ENCODE peak calls at places on chromosome 7, in ten cellular contexts. X is HAP-1, E is neuronal stem cell, Y is fibroblast of lung, V is heart left ventricle, Z is PC-3, G is BE2C, C is psoas muscle, F is SK-N-SH, Q is IMR-90. O is an unnamed sample. For H3K36me3 and H3K27me3, the result is how much of the 10 kb centered on the place peaks cover.

GRCh38 chr7:108347616-108348015 is 108.6 kb downstream of the NRCAM start:
- DNase-seq in V (no peak), G (no peak), Q (peak), C (no peak), F (no peak), Z (peak), E (peak), X (peak), Y (peak), O (peak)

GRCh38 chr7:98669417-98670015 is 52.4 kb downstream of the NPTX2 start:
- DNase-seq in V (no peak), Y (no peak), F (peak), C (no peak), Z (no peak), X (no peak), E (no peak), Q (no peak), G (no peak), O (no peak)

GRCh38 chr7:20870977-20871376 is 84.3 kb upstream of the SP8 start:
- DNase-seq in C (no peak), V (no peak), E (no peak), Y (no peak), Q (no peak), Z (no peak), X (no peak), G (no peak), F (no peak), O (no peak)

GRCh38 chr7:10412426-10413019 is 561.1 kb upstream of the PHF14 start:
- DNase-seq in C (no peak), G (peak), Y (peak), Q (peak), V (no peak), Z (peak), E (peak), F (peak), X (peak), O (no peak)

GRCh38 chr7:120733143-120733542 is 124.8 kb downstream of the TSPAN12 start:
- DNase-seq in Z (peak), E (no peak), Y (peak), Q (peak), X (no peak), F (no peak), C (no peak), V (no peak), G (no peak), O (no peak)

GRCh38 chr7:149304006-149304405 is 42.0 kb downstream of the ZNF783 start:
- DNase-seq in G (no peak), Z (no peak), V (no peak), Q (no peak), Y (no peak), F (no peak), C (no peak), E (no peak), X (no peak), O (no peak)

GRCh38 chr7:158863611-158864506 is 7.5 kb downstream of the DYNC2I1 start:
- DNase-seq in Z (peak), G (peak), V (peak), F (peak), Q (peak), Y (peak), X (peak), C (peak), E (no peak), O (peak)

GRCh38 chr7:123024989-123025758 is 29.7 kb upstream of the TAS2R16 start:
- DNase-seq in Y (peak), G (no peak), V (no peak), E (no peak), C (no peak), Q (no peak), Z (peak), F (no peak), X (no peak), O (no peak)

GRCh38 chr7:73451780-73452398 is 18.3 kb downstream of the FZD9 start:
- DNase-seq in C (no peak), X (no peak), E (peak), F (peak), Y (peak), Q (peak), Z (peak), G (no peak), V (no peak), O (peak)

DNA sequence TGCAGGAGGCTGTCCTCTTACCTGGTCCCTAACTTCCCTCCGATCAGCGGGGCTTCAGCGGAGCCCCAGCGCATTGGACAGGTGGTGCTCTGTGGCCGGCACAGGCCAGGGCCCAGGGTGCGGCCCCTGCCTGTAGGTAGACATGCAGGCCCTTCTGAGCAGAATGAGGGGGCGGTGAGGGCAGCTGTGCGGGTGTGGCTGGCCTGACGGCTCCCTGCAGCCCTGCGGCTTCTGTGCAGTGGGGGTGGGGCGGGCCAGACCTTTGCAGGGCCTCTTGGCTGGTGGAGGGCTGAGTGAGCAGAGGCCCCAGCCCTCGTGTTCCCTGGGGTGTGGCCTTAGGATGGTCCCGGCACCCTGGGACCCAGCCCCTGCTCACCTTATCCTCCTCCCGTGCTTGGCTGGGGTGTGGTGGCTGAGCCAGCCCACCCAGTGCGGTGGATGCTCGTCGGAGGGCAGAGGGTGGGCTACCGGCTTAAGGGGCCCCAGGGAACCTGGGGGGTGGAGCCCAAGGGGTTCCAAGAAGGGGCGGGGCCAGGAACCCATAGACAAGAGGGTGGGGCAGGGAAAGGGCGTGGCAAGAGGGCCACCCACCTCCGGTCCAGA is 175.2 kb upstream of the TNRC18 start:
- DNase-seq in Q (no peak), C (no peak), Z (no peak), Y (peak), G (peak), F (peak), V (no peak), X (peak), E (no peak), O (peak)
- H3K4me3 ChIP-seq in Q (no peak), C (no peak), Z (no peak), Y (no peak), G (peak), F (no peak), V (no peak), X (peak), E (no peak), O (no peak)

GRCh38 chr7:127379642-127380041 is 12.9 kb downstream of the ZNF800 start:
- DNase-seq in Q (no peak), Z (no peak), E (no peak), X (no peak), V (no peak), F (no peak), Y (no peak), C (no peak), G (no peak), O (no peak)

GRCh38 chr7:127378537-127378936 is 14.0 kb downstream of the ZNF800 start:
- DNase-seq in X (no peak), E (no peak), Q (no peak), Z (no peak), G (no peak), C (no peak), V (no peak), Y (no peak), F (no peak), O (no peak)

GRCh38 chr7:127383123-127383835 is 9.2 kb downstream of the ZNF800 start:
- DNase-seq in Z (peak), V (no peak), F (no peak), Y (peak), G (no peak), C (no peak), Q (peak), E (no peak), X (no peak), O (peak)

GRCh38 chr7:127382301-127383085 is 10.0 kb downstream of the ZNF800 start:
- DNase-seq in F (no peak), V (no peak), G (no peak), C (no peak), E (no peak), X (no peak), Y (no peak), Z (no peak), Q (no peak), O (no peak)

GRCh38 chr7:127380479-127380878 is 12.0 kb downstream of the ZNF800 start:
- DNase-seq in G (no peak), X (no peak), F (no peak), V (no peak), Y (no peak), Z (no peak), E (no peak), C (no peak), Q (no peak), O (no peak)
- H3K36me3 ChIP-seq in G (under half), X (under half), F (half or more), V (under half), Y (under half), Z (under half), E (under half), C (under half), Q (under half), O (under half)

GRCh38 chr7:27238979-27239779 is 3.4 kb upstream of the EVX1 start:
- DNase-seq in Q (no peak), C (no peak), E (no peak), F (peak), G (no peak), Y (no peak), V (no peak), Z (no peak), X (no peak), O (peak)

GRCh38 chr7:27237735-27238334 is 4.8 kb upstream of the EVX1 start:
- DNase-seq in X (no peak), Y (peak), Z (peak), V (no peak), Q (peak), E (no peak), F (no peak), G (no peak), C (no peak), O (no peak)

GRCh38 chr7:27236053-27236410 is 6.6 kb upstream of the EVX1 start:
- DNase-seq in E (no peak), V (no peak), Z (no peak), G (no peak), X (no peak), Y (no peak), F (no peak), Q (no peak), C (no peak), O (no peak)

GRCh38 chr7:27239780-27240731 is 2.5 kb upstream of the EVX1 start:
- DNase-seq in F (no peak), Y (no peak), E (no peak), Z (no peak), C (no peak), G (no peak), V (no peak), Q (no peak), X (no peak), O (no peak)

GRCh38 chr7:27235387-27236052 is 7.1 kb upstream of the EVX1 start:
- DNase-seq in V (no peak), Y (peak), G (peak), C (no peak), Q (no peak), X (peak), F (peak), Z (peak), E (no peak), O (peak)
- H3K27me3 ChIP-seq in V (half or more), Y (half or more), G (under half), C (under half), Q (half or more), X (under half), F (half or more), Z (under half), E (half or more), O (half or more)

GRCh38 chr7:4791738-4792536 is 16.5 kb downstream of the AP5Z1 start:
- DNase-seq in E (peak), X (peak), F (peak), Q (peak), V (peak), C (peak), Z (no peak), G (peak), Y (peak), O (peak)
- H3K4me3 ChIP-seq in E (no peak), X (no peak), F (no peak), Q (no peak), V (no peak), C (peak), Z (no peak), G (no peak), Y (no peak), O (peak)